ENCODE peak calls at places on chromosome 15, in eight cellular contexts. One of them, this sample, is unnamed.

GRCh38 chr15:81865850-81866537 is 179.8 kb downstream of the MEX3B start:
- DNase-seq in right atrium auricular region: no peak
- DNase-seq in PC-9: no peak
- DNase-seq in stomach: no peak
- DNase-seq in left ventricle myocardium inferior: no peak
- DNase-seq in esophagus squamous epithelium: no peak
- DNase-seq in HepG2: no peak
- DNase-seq in upper lobe of right lung: no peak
- DNase-seq in this sample: no peak

GRCh38 chr15:93164409-93164808 is 75.4 kb upstream of the RGMA start:
- DNase-seq in right atrium auricular region: no peak
- DNase-seq in PC-9: no peak
- DNase-seq in stomach: no peak
- DNase-seq in left ventricle myocardium inferior: no peak
- DNase-seq in esophagus squamous epithelium: no peak
- DNase-seq in HepG2: no peak
- DNase-seq in upper lobe of right lung: no peak
- DNase-seq in this sample: no peak

GRCh38 chr15:35166730-35167359 is 81.8 kb upstream of the NANOGP8 start:
- DNase-seq in right atrium auricular region: no peak
- DNase-seq in PC-9: no peak
- DNase-seq in stomach: no peak
- DNase-seq in left ventricle myocardium inferior: no peak
- DNase-seq in esophagus squamous epithelium: no peak
- DNase-seq in HepG2: no peak
- DNase-seq in upper lobe of right lung: no peak
- DNase-seq in this sample: no peak

GRCh38 chr15:39588531-39589192 is 7.8 kb downstream of the THBS1 start:
- DNase-seq in right atrium auricular region: no peak
- DNase-seq in PC-9: no peak
- DNase-seq in stomach: no peak
- DNase-seq in left ventricle myocardium inferior: no peak
- DNase-seq in esophagus squamous epithelium: no peak
- DNase-seq in HepG2: no peak
- DNase-seq in upper lobe of right lung: no peak
- DNase-seq in this sample: no peak

GRCh38 chr15:61141497-61142125 is 87.5 kb downstream of the RORA start:
- DNase-seq in right atrium auricular region: no peak
- DNase-seq in PC-9: no peak
- DNase-seq in stomach: no peak
- DNase-seq in left ventricle myocardium inferior: no peak
- DNase-seq in esophagus squamous epithelium: no peak
- DNase-seq in HepG2: no peak
- DNase-seq in upper lobe of right lung: no peak
- DNase-seq in this sample: no peak

GRCh38 chr15:58525926-58526538 is 94.2 kb downstream of the LIPC start:
- DNase-seq in right atrium auricular region: no peak
- DNase-seq in PC-9: no peak
- DNase-seq in stomach: no peak
- DNase-seq in left ventricle myocardium inferior: no peak
- DNase-seq in esophagus squamous epithelium: no peak
- DNase-seq in HepG2: no peak
- DNase-seq in upper lobe of right lung: no peak
- DNase-seq in this sample: no peak

GRCh38 chr15:36884404-36885335 is 215.7 kb downstream of the MEIS2 start:
- DNase-seq in right atrium auricular region: no peak
- DNase-seq in PC-9: no peak
- DNase-seq in stomach: no peak
- DNase-seq in left ventricle myocardium inferior: no peak
- DNase-seq in esophagus squamous epithelium: no peak
- DNase-seq in HepG2: no peak
- DNase-seq in upper lobe of right lung: no peak
- DNase-seq in this sample: no peak

GRCh38 chr15:74631408-74631807 is 15.8 kb downstream of the CLK3 start:
- DNase-seq in right atrium auricular region: no peak
- DNase-seq in PC-9: no peak
- DNase-seq in stomach: no peak
- DNase-seq in left ventricle myocardium inferior: no peak
- DNase-seq in esophagus squamous epithelium: no peak
- DNase-seq in HepG2: peak; percentile 78
- DNase-seq in upper lobe of right lung: no peak
- DNase-seq in this sample: peak; percentile 77

GRCh38 chr15:90006217-90007088 is 5.3 kb downstream of the ZNF710 start:
- DNase-seq in right atrium auricular region: no peak
- DNase-seq in PC-9: no peak
- DNase-seq in stomach: peak; percentile 41
- DNase-seq in left ventricle myocardium inferior: no peak
- DNase-seq in esophagus squamous epithelium: no peak
- DNase-seq in HepG2: no peak
- DNase-seq in upper lobe of right lung: no peak
- DNase-seq in this sample: peak; percentile 61
- H3K27ac ChIP-seq in right atrium auricular region: no peak overlapping the region
- H3K27ac ChIP-seq in PC-9: no peak overlapping the region
- H3K27ac ChIP-seq in stomach: peak overlapping the region; percentile 96
- H3K27ac ChIP-seq in left ventricle myocardium inferior: peak overlapping the region; percentile 89
- H3K27ac ChIP-seq in esophagus squamous epithelium: peak overlapping the region; percentile 97
- H3K27ac ChIP-seq in HepG2: no peak overlapping the region
- H3K27ac ChIP-seq in upper lobe of right lung: peak overlapping the region; percentile 6
- H3K27ac ChIP-seq in this sample: peak overlapping the region; percentile 10

GRCh38 chr15:25436707-25437106 is 2.1 kb downstream of the UBE3A start:
- DNase-seq in right atrium auricular region: no peak
- DNase-seq in PC-9: no peak
- DNase-seq in stomach: no peak
- DNase-seq in left ventricle myocardium inferior: no peak
- DNase-seq in esophagus squamous epithelium: no peak
- DNase-seq in HepG2: peak; percentile 65
- DNase-seq in upper lobe of right lung: no peak
- DNase-seq in this sample: no peak
- H3K4me3 ChIP-seq in right atrium auricular region: no peak overlapping the region
- H3K4me3 ChIP-seq in PC-9: peak overlapping the region; percentile 92
- H3K4me3 ChIP-seq in stomach: peak overlapping the region; percentile 0
- H3K4me3 ChIP-seq in left ventricle myocardium inferior: peak overlapping the region; percentile 95
- H3K4me3 ChIP-seq in esophagus squamous epithelium: peak overlapping the region; percentile 86
- H3K4me3 ChIP-seq in HepG2: peak overlapping the region; percentile 43
- H3K4me3 ChIP-seq in upper lobe of right lung: peak overlapping the region; percentile 96
- H3K4me3 ChIP-seq in this sample: peak overlapping the region; percentile 98

DNA sequence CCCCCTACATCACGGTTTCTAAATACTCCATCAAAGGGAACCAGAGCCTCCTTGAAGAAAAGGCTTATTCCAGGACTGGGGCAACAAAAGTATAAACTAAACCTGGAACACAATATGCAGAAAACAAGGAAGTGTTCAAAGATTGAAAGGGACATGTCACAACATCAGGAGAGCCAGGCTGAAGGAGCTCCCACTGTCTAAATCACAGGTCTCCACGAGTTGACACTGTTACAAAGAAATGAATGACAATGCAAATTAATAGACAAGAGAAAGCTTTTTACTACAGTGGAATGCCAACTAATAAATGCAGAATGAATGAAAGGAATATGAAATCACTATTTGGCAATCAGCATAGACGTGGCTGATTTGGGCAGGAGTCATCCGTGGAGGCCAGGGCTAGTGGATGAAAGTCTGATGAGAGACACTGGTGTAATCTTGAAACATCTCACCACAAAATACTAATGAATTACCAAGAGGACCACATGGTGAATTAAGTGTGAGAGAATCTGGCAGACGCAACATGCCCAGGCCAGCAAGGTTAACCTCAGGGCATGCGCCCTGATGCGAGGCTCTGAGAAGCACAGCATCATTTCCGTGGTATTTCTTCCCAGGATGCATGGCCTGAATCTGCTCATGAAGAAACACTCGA is 123.8 kb upstream of the TJP1 start:
- DNase-seq in right atrium auricular region: no peak
- DNase-seq in PC-9: no peak
- DNase-seq in stomach: no peak
- DNase-seq in left ventricle myocardium inferior: no peak
- DNase-seq in esophagus squamous epithelium: no peak
- DNase-seq in HepG2: no peak
- DNase-seq in upper lobe of right lung: no peak
- DNase-seq in this sample: no peak
- H3K27ac ChIP-seq in right atrium auricular region: no peak overlapping the region
- H3K27ac ChIP-seq in PC-9: no peak overlapping the region
- H3K27ac ChIP-seq in stomach: no peak overlapping the region
- H3K27ac ChIP-seq in left ventricle myocardium inferior: no peak overlapping the region
- H3K27ac ChIP-seq in esophagus squamous epithelium: no peak overlapping the region
- H3K27ac ChIP-seq in HepG2: no peak overlapping the region
- H3K27ac ChIP-seq in upper lobe of right lung: no peak overlapping the region
- H3K27ac ChIP-seq in this sample: no peak overlapping the region

DNA sequence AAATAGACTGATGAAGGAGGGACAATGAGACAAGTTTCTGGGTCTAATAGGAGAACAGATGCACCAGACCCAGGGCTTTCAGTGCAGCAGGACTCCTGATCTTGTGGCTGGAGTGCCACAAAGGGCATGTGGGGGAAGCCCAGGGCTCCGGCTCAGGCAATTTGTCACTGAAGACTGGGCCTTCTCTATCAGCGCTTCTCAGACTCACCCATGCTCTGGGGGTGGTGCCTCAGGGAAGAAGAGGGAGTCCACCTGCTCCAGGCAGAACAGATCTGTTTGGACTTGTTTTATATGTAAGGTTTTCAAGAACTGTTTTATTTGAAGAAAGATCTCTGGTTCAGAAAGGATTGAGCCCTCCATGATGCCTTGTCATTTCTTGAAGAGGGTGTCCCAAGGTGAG is 112.4 kb upstream of the TLE3 start:
- DNase-seq in right atrium auricular region: no peak
- DNase-seq in PC-9: no peak
- DNase-seq in stomach: no peak
- DNase-seq in left ventricle myocardium inferior: no peak
- DNase-seq in esophagus squamous epithelium: no peak
- DNase-seq in HepG2: no peak
- DNase-seq in upper lobe of right lung: no peak
- DNase-seq in this sample: peak; percentile 10
- H3K4me3 ChIP-seq in right atrium auricular region: no peak overlapping the region
- H3K4me3 ChIP-seq in PC-9: no peak overlapping the region
- H3K4me3 ChIP-seq in stomach: no peak overlapping the region
- H3K4me3 ChIP-seq in left ventricle myocardium inferior: no peak overlapping the region
- H3K4me3 ChIP-seq in esophagus squamous epithelium: no peak overlapping the region
- H3K4me3 ChIP-seq in HepG2: no peak overlapping the region
- H3K4me3 ChIP-seq in upper lobe of right lung: no peak overlapping the region
- H3K4me3 ChIP-seq in this sample: no peak overlapping the region

DNA sequence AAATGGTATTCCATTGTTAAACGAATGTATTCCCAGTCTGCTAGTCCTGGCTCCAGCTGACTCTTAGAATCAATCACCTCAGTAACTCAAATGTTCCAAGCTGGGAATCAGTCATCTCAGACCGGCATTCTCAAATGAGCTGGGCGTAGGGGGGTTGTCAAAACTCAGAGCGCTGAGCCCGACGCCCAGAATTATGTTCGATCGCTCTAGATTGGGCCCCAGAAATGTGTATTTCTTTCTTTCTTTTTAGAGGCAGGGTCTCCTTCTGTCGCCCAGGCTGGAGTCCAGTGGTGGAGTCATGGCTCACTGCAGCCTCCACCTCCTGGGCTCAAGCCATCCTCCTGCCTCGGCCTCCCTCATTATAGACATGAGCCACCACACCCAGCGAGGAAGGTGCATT is 99.3 kb upstream of the IGF1R start:
- DNase-seq in right atrium auricular region: no peak
- DNase-seq in PC-9: no peak
- DNase-seq in stomach: no peak
- DNase-seq in left ventricle myocardium inferior: no peak
- DNase-seq in esophagus squamous epithelium: no peak
- DNase-seq in HepG2: no peak
- DNase-seq in upper lobe of right lung: no peak
- DNase-seq in this sample: no peak
- H3K27ac ChIP-seq in right atrium auricular region: peak overlapping the region; percentile 83
- H3K27ac ChIP-seq in PC-9: no peak overlapping the region
- H3K27ac ChIP-seq in stomach: peak overlapping the region; percentile 86
- H3K27ac ChIP-seq in left ventricle myocardium inferior: peak overlapping the region; percentile 68
- H3K27ac ChIP-seq in esophagus squamous epithelium: peak overlapping the region; percentile 87
- H3K27ac ChIP-seq in HepG2: no peak overlapping the region
- H3K27ac ChIP-seq in upper lobe of right lung: no peak overlapping the region
- H3K27ac ChIP-seq in this sample: no peak overlapping the region

GRCh38 chr15:51191072-51191665 is 96.5 kb upstream of the TNFAIP8L3 start:
- DNase-seq in right atrium auricular region: no peak
- DNase-seq in PC-9: no peak
- DNase-seq in stomach: no peak
- DNase-seq in left ventricle myocardium inferior: no peak
- DNase-seq in esophagus squamous epithelium: no peak
- DNase-seq in HepG2: no peak
- DNase-seq in upper lobe of right lung: no peak
- DNase-seq in this sample: no peak
- H3K4me3 ChIP-seq in right atrium auricular region: no peak overlapping the region
- H3K4me3 ChIP-seq in PC-9: no peak overlapping the region
- H3K4me3 ChIP-seq in stomach: no peak overlapping the region
- H3K4me3 ChIP-seq in left ventricle myocardium inferior: no peak overlapping the region
- H3K4me3 ChIP-seq in esophagus squamous epithelium: no peak overlapping the region
- H3K4me3 ChIP-seq in HepG2: no peak overlapping the region
- H3K4me3 ChIP-seq in upper lobe of right lung: no peak overlapping the region
- H3K4me3 ChIP-seq in this sample: no peak overlapping the region

GRCh38 chr15:70505411-70505919 is 257.9 kb downstream of the UACA start:
- DNase-seq in right atrium auricular region: no peak
- DNase-seq in PC-9: peak; percentile 74
- DNase-seq in stomach: no peak
- DNase-seq in left ventricle myocardium inferior: no peak
- DNase-seq in esophagus squamous epithelium: no peak
- DNase-seq in HepG2: peak; percentile 29
- DNase-seq in upper lobe of right lung: peak; percentile 21
- DNase-seq in this sample: no peak
- H3K27ac ChIP-seq in right atrium auricular region: no peak overlapping the region
- H3K27ac ChIP-seq in PC-9: peak overlapping the region; percentile 99
- H3K27ac ChIP-seq in stomach: no peak overlapping the region
- H3K27ac ChIP-seq in left ventricle myocardium inferior: no peak overlapping the region
- H3K27ac ChIP-seq in esophagus squamous epithelium: peak overlapping the region; percentile 60
- H3K27ac ChIP-seq in HepG2: no peak overlapping the region
- H3K27ac ChIP-seq in upper lobe of right lung: no peak overlapping the region
- H3K27ac ChIP-seq in this sample: no peak overlapping the region

DNA sequence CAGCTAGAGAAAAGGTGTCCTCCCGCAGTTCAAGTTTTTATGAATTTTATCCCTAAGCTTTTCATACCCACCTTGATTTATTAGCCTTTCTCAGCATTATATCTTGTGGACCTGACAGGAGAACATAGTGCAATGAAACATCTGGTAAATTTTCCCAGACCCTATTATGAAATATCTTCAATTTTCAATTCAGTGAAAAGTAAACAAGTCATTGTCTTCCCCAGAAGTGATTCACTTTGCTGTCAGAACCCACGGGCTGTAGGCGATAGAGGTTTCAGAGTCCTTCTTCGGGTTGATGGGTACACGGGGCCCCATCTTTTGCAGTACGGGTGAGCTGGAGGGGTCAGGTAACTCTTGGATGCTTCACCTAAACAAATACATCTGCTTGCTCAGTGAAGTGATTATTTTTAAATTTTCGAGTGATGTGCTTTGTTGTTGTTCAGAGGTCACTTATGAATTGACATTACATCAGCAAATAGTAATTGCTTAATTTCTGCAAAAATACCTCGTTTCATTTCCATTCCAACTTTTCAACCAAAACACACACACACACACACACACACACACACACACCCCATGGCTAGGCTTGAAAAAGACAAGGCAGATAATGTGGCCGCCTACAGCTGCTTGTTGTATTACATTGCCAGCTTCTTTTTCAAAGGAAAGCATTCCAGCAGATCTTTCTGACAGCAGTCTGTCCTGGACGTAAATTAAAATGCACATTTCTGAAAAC is 102.9 kb downstream of the SEMA6D start:
- DNase-seq in right atrium auricular region: no peak
- DNase-seq in PC-9: no peak
- DNase-seq in stomach: no peak
- DNase-seq in left ventricle myocardium inferior: no peak
- DNase-seq in esophagus squamous epithelium: no peak
- DNase-seq in HepG2: no peak
- DNase-seq in upper lobe of right lung: no peak
- DNase-seq in this sample: no peak
- H3K4me3 ChIP-seq in right atrium auricular region: no peak overlapping the region
- H3K4me3 ChIP-seq in PC-9: no peak overlapping the region
- H3K4me3 ChIP-seq in stomach: no peak overlapping the region
- H3K4me3 ChIP-seq in left ventricle myocardium inferior: peak overlapping the region; percentile 21
- H3K4me3 ChIP-seq in esophagus squamous epithelium: no peak overlapping the region
- H3K4me3 ChIP-seq in HepG2: no peak overlapping the region
- H3K4me3 ChIP-seq in upper lobe of right lung: no peak overlapping the region
- H3K4me3 ChIP-seq in this sample: no peak overlapping the region